ENCODE peak calls at places on chromosomes 2 and 18, in eight cellular contexts. L, H, T, Z, P, G, V and B are unnamed samples.
A peak's percentile ranks its signal among the peaks of the same experiment; 100 is the strongest.

GRCh38 chr2:98637401-98638144 is 29.2 kb downstream of the UNC50 start:
- DNase-seq in L (no peak), H (peak; percentile 47), T (no peak), Z (peak; percentile 53), P (no peak), G (no peak), V (no peak), B (no peak)

GRCh38 chr2:122980672-122981071 is 1044.4 kb upstream of the CNTNAP5 start:
- DNase-seq in L (no peak), H (no peak), T (no peak), Z (no peak), P (no peak), G (no peak), V (no peak), B (peak; percentile 91)

GRCh38 chr2:231373184-231373583 is 22.3 kb upstream of the B3GNT7 start:
- DNase-seq in L (no peak), H (no peak), T (no peak), Z (no peak), P (no peak), G (no peak), V (no peak), B (no peak)

GRCh38 chr2:233414777-233415570 is 60.7 kb downstream of the DGKD start:
- DNase-seq in L (no peak), H (no peak), T (no peak), Z (peak; percentile 90), P (peak; percentile 48), G (no peak), V (peak; percentile 60), B (no peak)

GRCh38 chr18:73715228-73715670 is 432.4 kb downstream of the FBXO15 start:
- DNase-seq in L (no peak), H (no peak), T (no peak), Z (no peak), P (no peak), G (no peak), V (peak; percentile 42), B (no peak)

GRCh38 chr18:2963048-2963447 is 49.9 kb downstream of the LPIN2 start:
- DNase-seq in L (no peak), H (peak; percentile 79), T (no peak), Z (no peak), P (no peak), G (no peak), V (no peak), B (no peak)

GRCh38 chr18:76479351-76480238 is 15.4 kb downstream of the ZNF516 start:
- DNase-seq in L (no peak), H (no peak), T (no peak), Z (no peak), P (no peak), G (no peak), V (no peak), B (no peak)

GRCh38 chr2:151851761-151852160 is 23.5 kb upstream of the ARL5A start:
- DNase-seq in L (no peak), H (no peak), T (no peak), Z (no peak), P (no peak), G (no peak), V (no peak), B (no peak)

GRCh38 chr2:233531880-233532458 is 34.6 kb downstream of the USP40 start:
- DNase-seq in L (peak; percentile 48), H (no peak), T (no peak), Z (no peak), P (no peak), G (no peak), V (no peak), B (no peak)

DNA sequence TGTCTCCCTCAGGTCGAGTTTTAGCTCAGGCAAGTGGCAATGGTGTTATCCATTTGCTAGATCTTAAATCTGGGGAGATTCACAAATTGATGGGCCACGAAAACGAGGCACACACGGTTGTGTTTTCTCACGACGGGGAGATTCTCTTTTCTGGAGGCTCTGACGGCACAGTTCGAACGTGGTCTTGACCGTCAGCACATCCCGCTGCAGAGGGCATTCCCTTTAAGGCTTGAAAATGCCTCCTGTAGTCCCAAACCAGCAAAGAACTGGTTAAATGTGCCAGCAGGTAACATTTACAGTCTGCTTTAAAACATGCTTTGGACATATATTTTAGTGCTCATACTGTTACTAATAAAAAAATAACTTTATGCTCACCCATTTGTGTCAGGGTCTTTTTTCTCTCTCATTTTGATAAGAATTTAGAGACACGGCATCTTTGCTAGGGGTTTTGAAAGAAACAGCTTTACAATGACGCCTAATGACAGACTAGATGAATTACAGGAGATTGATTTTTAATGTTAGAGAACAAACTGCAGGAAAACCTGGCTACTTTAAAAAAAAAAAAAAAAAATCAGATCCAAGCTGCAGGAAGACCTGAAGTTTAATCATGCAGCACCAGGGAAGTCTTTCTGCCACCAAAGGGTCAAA is 602 bp upstream of the VWC2L start:
- DNase-seq in L (no peak), H (no peak), T (no peak), Z (no peak), P (no peak), G (no peak), V (no peak), B (no peak)
- H3K4me3 ChIP-seq in L (no peak overlapping the region), H (no peak overlapping the region), T (no peak overlapping the region), Z (no peak overlapping the region), P (no peak overlapping the region), G (no peak overlapping the region), V (no peak overlapping the region), B (no peak overlapping the region)

GRCh38 chr18:10184776-10185175 is 269.7 kb upstream of the APCDD1 start:
- DNase-seq in L (no peak), H (no peak), T (no peak), Z (no peak), P (no peak), G (no peak), V (no peak), B (no peak)
- H3K4me1 ChIP-seq in L (no peaks in the 10 kb centered on the region), H (no peaks in the 10 kb centered on the region), T (no peaks in the 10 kb centered on the region), Z (no peaks in the 10 kb centered on the region), P (no peaks in the 10 kb centered on the region), G (no peaks in the 10 kb centered on the region), V (no peaks in the 10 kb centered on the region), B (no peaks in the 10 kb centered on the region)

DNA sequence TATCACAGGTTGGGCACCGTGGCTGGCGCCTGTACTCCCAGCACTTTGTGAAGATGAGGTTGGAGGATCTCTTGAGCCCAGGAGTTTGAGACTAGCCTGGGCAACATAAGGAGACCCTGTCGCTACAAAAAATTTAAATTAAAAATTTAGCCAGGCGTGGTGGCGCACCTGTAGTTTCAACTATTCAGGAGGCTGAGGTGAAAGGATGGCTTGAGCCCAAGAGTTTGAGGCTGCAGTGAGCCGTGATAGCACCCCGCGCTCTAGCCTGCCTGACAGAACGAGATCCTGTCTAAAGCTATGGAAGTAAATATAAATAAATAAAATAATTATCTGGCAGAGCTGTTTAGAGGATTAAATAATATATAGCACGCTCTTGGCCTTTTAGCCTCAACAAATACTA is 1.4 kb upstream of the SH3RF3 start:
- DNase-seq in L (no peak), H (no peak), T (no peak), Z (no peak), P (no peak), G (no peak), V (no peak), B (no peak)
- H3K4me3 ChIP-seq in L (no peak overlapping the region), H (peak overlapping the region; percentile 64), T (no peak overlapping the region), Z (no peak overlapping the region), P (no peak overlapping the region), G (no peak overlapping the region), V (no peak overlapping the region), B (no peak overlapping the region)

GRCh38 chr2:67823726-67824125 is 239.1 kb downstream of the C1D start:
- DNase-seq in L (no peak), H (no peak), T (no peak), Z (no peak), P (no peak), G (no peak), V (no peak), B (no peak)

GRCh38 chr2:67828066-67828465 is 234.7 kb downstream of the C1D start:
- DNase-seq in L (no peak), H (no peak), T (peak; percentile 49), Z (no peak), P (no peak), G (no peak), V (no peak), B (no peak)

GRCh38 chr2:67825476-67825875 is 237.3 kb downstream of the C1D start:
- DNase-seq in L (no peak), H (no peak), T (no peak), Z (no peak), P (no peak), G (no peak), V (peak; percentile 82), B (peak; percentile 69)

GRCh38 chr2:67829470-67829869 is 233.3 kb downstream of the C1D start:
- DNase-seq in L (no peak), H (no peak), T (no peak), Z (no peak), P (no peak), G (no peak), V (no peak), B (no peak)

GRCh38 chr2:67824196-67824595 is 238.6 kb downstream of the C1D start:
- DNase-seq in L (no peak), H (no peak), T (no peak), Z (no peak), P (no peak), G (no peak), V (peak; percentile 82), B (no peak)
- H3K4me1 ChIP-seq in L (no peaks in the 10 kb centered on the region), H (no peaks in the 10 kb centered on the region), T (peaks cover 39% of the 10 kb centered on the region), Z (no peaks in the 10 kb centered on the region), P (no peaks in the 10 kb centered on the region), G (no peaks in the 10 kb centered on the region), V (peaks cover 10% of the 10 kb centered on the region), B (no peaks in the 10 kb centered on the region)

GRCh38 chr18:79819951-79820351 is 22.2 kb downstream of the KCNG2 start:
- DNase-seq in L (no peak), H (no peak), T (no peak), Z (no peak), P (no peak), G (no peak), V (no peak), B (peak; percentile 6)
- H3K4me3 ChIP-seq in L (no peak overlapping the region), H (no peak overlapping the region), T (no peak overlapping the region), Z (no peak overlapping the region), P (no peak overlapping the region), G (no peak overlapping the region), V (no peak overlapping the region), B (no peak overlapping the region)